ENCODE peak calls at places on chromosomes 16 and 17, in six cellular contexts. W is tibial nerve, R is left ventricle myocardium inferior, A is dorsolateral prefrontal cortex, O is HCT116, K is GM23338. D is an unnamed sample.

GRCh38 chr16:13359835-13360234 is 458.4 kb downstream of the SHISA9 start:
- DNase-seq in A (no peak), K (no peak), R (no peak), W (no peak), O (no peak), D (no peak)

GRCh38 chr16:83968891-83969672 is 1.0 kb downstream of the NECAB2 start:
- DNase-seq in O (no peak), R (peak; percentile 9), K (peak; percentile 62), A (no peak), W (no peak), D (no peak)

GRCh38 chr17:40526668-40527067 is 25.2 kb upstream of the TNS4 start:
- DNase-seq in R (no peak), K (no peak), O (no peak), A (no peak), W (no peak), D (no peak)

GRCh38 chr16:88899901-88900648 is 33.6 kb upstream of the PABPN1L start:
- DNase-seq in O (no peak), R (no peak), W (no peak), A (peak; percentile 60), K (no peak), D (no peak)

GRCh38 chr16:47854737-47855136 is 301.1 kb downstream of the ABCC12 start:
- DNase-seq in O (no peak), A (no peak), K (no peak), W (no peak), R (no peak), D (no peak)

GRCh38 chr17:71331754-71332153 is 789.1 kb upstream of the SOX9 start:
- DNase-seq in A (no peak), R (no peak), O (no peak), W (no peak), K (no peak), D (no peak)

GRCh38 chr16:57723170-57723569 is 12.4 kb upstream of the KATNB1 start:
- DNase-seq in A (no peak), K (peak; percentile 76), W (no peak), R (no peak), O (no peak), D (no peak)

GRCh38 chr16:85202631-85203461 is 90.6 kb upstream of the CIBAR2 start:
- DNase-seq in K (peak; percentile 64), W (no peak), R (peak; percentile 88), O (no peak), A (no peak), D (no peak)

GRCh38 chr17:39937462-39937861 is 9.9 kb downstream of the LRRC3C start:
- DNase-seq in O (no peak), W (no peak), K (no peak), A (no peak), R (no peak), D (no peak)

GRCh38 chr16:84907575-84907974 is 87.8 kb downstream of the CRISPLD2 start:
- DNase-seq in K (no peak), O (no peak), A (no peak), W (no peak), R (no peak), D (no peak)

GRCh38 chr17:34299918-34300600 is 14.5 kb downstream of the CCL11 start:
- DNase-seq in A (no peak), W (no peak), O (no peak), K (no peak), R (no peak), D (no peak)

GRCh38 chr17:43418441-43419374 is 19.9 kb downstream of the ARL4D start:
- DNase-seq in A (peak; percentile 63), W (no peak), K (peak; percentile 8), R (peak; percentile 38), O (peak; percentile 55), D (no peak)

GRCh38 chr17:3035968-3036280 is 27.5 kb downstream of the OR1D5 start:
- DNase-seq in A (no peak), R (no peak), O (no peak), K (no peak), W (no peak), D (no peak)

GRCh38 chr17:20284018-20284417 is 183.3 kb downstream of the LGALS9B start:
- DNase-seq in W (no peak), K (no peak), R (no peak), O (no peak), A (no peak), D (no peak)

GRCh38 chr17:72122002-72122310 is 1.1 kb downstream of the SOX9 start:
- DNase-seq in W (no peak), A (no peak), K (no peak), R (no peak), O (no peak), D (peak; percentile 37)

GRCh38 chr17:9003355-9004131 is 17.8 kb upstream of the NTN1 start:
- DNase-seq in O (no peak), K (peak; percentile 63), A (no peak), W (no peak), R (no peak), D (no peak)

GRCh38 chr17:47423406-47424295 is 99.9 kb downstream of the EFCAB13 start:
- DNase-seq in O (no peak), W (no peak), A (no peak), R (peak; percentile 12), K (peak; percentile 64), D (peak; percentile 7)

GRCh38 chr17:48592592-48592991 is 987 bp downstream of the HOXB5 start:
- DNase-seq in A (no peak), W (no peak), O (no peak), K (no peak), R (no peak), D (no peak)

GRCh38 chr16:85137323-85138072 is 25.2 kb upstream of the CIBAR2 start:
- DNase-seq in K (no peak), A (peak; percentile 60), W (peak; percentile 90), O (no peak), R (peak; percentile 96), D (no peak)

GRCh38 chr17:36583787-36584186 is 7.9 kb upstream of the DHRS11 start:
- DNase-seq in O (no peak), R (no peak), A (no peak), K (no peak), W (no peak), D (no peak)

GRCh38 chr16:25413962-25414361 is 156.3 kb upstream of the ZKSCAN2 start:
- DNase-seq in R (no peak), A (no peak), O (no peak), K (no peak), W (no peak), D (no peak)

GRCh38 chr16:25553711-25554436 is 137.9 kb upstream of the HS3ST4 start:
- DNase-seq in O (no peak), K (no peak), A (no peak), W (no peak), R (no peak), D (peak; percentile 2)

GRCh38 chr16:63787014-63787413 is 1334.8 kb downstream of the CDH11 start:
- DNase-seq in K (peak; percentile 7), O (no peak), A (no peak), R (no peak), W (no peak), D (no peak)

GRCh38 chr16:88534731-88535141 is 35.5 kb upstream of the ZC3H18 start:
- DNase-seq in O (peak; percentile 24), A (no peak), K (peak; percentile 65), W (no peak), R (peak; percentile 57), D (peak; percentile 79)

GRCh38 chr16:53566568-53566967 is 63.6 kb upstream of the AKTIP start:
- DNase-seq in O (no peak), K (no peak), R (no peak), A (no peak), W (no peak), D (no peak)

GRCh38 chr17:64774888-64775600 is 112.9 kb upstream of the SMURF2 start:
- DNase-seq in R (no peak), A (no peak), W (no peak), O (no peak), K (no peak), D (no peak)

GRCh38 chr17:64775701-64776570 is 113.8 kb upstream of the SMURF2 start:
- DNase-seq in O (no peak), W (no peak), K (no peak), A (no peak), R (no peak), D (no peak)

GRCh38 chr17:64772845-64773299 is 110.8 kb upstream of the SMURF2 start:
- DNase-seq in A (no peak), K (no peak), O (no peak), R (no peak), W (no peak), D (no peak)

GRCh38 chr17:64773386-64773835 is 111.3 kb upstream of the SMURF2 start:
- DNase-seq in A (no peak), O (no peak), R (no peak), K (no peak), W (no peak), D (no peak)

GRCh38 chr17:64773836-64774761 is 112.0 kb upstream of the SMURF2 start:
- DNase-seq in W (no peak), R (no peak), A (no peak), K (peak; percentile 85), O (peak; percentile 95), D (peak; percentile 69)
- TF ChIP-seq CTCF in W (no peak), R (peak; percentile 29), A (no peak), K (peak; percentile 74), O (peak; percentile 95), D (peak; percentile 26)

GRCh38 chr17:1271020-1271423 is 778 bp downstream of the BHLHA9 start:
- DNase-seq in W (no peak), A (no peak), R (no peak), O (no peak), K (peak; percentile 51), D (no peak)
- H3K4me3 ChIP-seq in W (no peak overlapping the region), A (no peak overlapping the region), R (no peak overlapping the region), O (no peak overlapping the region), K (peak overlapping the region; percentile 57), D (no peak overlapping the region)

GRCh38 chr17:41912925-41913324 is 5.8 kb downstream of the ACLY start:
- DNase-seq in K (no peak), A (no peak), O (no peak), W (no peak), R (no peak), D (no peak)
- TF ChIP-seq CTCF in K (peak; percentile 6), A (no peak), O (no peak), W (no peak), R (no peak), D (no peak)

GRCh38 chr16:86231321-86231995 is 278.9 kb upstream of the FOXF1 start:
- DNase-seq in K (no peak), R (no peak), A (no peak), W (no peak), O (no peak), D (no peak)

GRCh38 chr16:86227801-86228200 is 282.5 kb upstream of the FOXF1 start:
- DNase-seq in K (no peak), O (no peak), R (no peak), W (no peak), A (no peak), D (no peak)

GRCh38 chr16:86229866-86230656 is 280.3 kb upstream of the FOXF1 start:
- DNase-seq in A (no peak), K (no peak), R (no peak), O (no peak), W (no peak), D (no peak)

GRCh38 chr16:86228713-86229112 is 281.6 kb upstream of the FOXF1 start:
- DNase-seq in R (no peak), A (no peak), W (no peak), K (no peak), O (no peak), D (no peak)

DNA sequence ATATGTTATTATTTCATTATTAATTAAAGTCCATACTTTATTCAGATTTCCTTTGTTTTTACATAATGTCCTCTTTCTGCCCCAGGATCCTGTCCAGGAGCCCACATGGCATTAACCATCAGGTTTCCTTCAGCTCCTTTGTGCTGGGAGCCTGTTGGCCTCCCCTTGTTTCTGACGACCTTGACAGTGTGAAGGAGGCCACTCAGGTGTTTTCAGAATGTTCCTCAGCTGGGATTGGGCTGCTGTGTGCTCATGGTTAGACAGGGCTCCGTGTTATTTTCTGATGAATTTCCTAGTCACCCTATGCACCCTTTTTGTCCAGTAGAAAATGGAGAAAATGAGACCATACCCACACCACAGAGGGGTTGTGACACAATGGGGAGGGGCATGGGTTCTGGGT is 281.0 kb upstream of the FOXF1 start:
- DNase-seq in R (no peak), W (no peak), O (no peak), A (no peak), K (no peak), D (no peak)
- H3K4me3 ChIP-seq in R (no peak overlapping the region), W (no peak overlapping the region), O (no peak overlapping the region), A (no peak overlapping the region), K (no peak overlapping the region), D (no peak overlapping the region)